ENCODE peak calls at places on chromosomes 4 and X, in six cellular contexts. One of them, this sample, is unnamed.

GRCh38 chrX:72029473-72030411 is 102.0 kb downstream of the RTL5 start:
- DNase-seq in NCI-H1092: no peak
- DNase-seq in stimulated activated CD8-positive, alpha-beta memory T cell treated with anti-CD3 and anti-CD28 coated beads, Interleukin-7, amount 100 ng/mL, for 24 hours: no peak
- DNase-seq in HuH-7: peak
- DNase-seq in HuH-7.5: no peak
- DNase-seq in prostate gland: no peak
- DNase-seq in this sample: peak

GRCh38 chrX:2690856-2691542 is at the start of gene CD99:
- DNase-seq in NCI-H1092: no peak
- DNase-seq in stimulated activated CD8-positive, alpha-beta memory T cell treated with anti-CD3 and anti-CD28 coated beads, Interleukin-7, amount 100 ng/mL, for 24 hours: peak
- DNase-seq in HuH-7: peak
- DNase-seq in HuH-7.5: peak
- DNase-seq in prostate gland: peak
- DNase-seq in this sample: peak

GRCh38 chr4:110132822-110133719 is 65.3 kb downstream of the ELOVL6 start:
- DNase-seq in NCI-H1092: no peak
- DNase-seq in stimulated activated CD8-positive, alpha-beta memory T cell treated with anti-CD3 and anti-CD28 coated beads, Interleukin-7, amount 100 ng/mL, for 24 hours: no peak
- DNase-seq in HuH-7: no peak
- DNase-seq in HuH-7.5: no peak
- DNase-seq in prostate gland: no peak
- DNase-seq in this sample: no peak

GRCh38 chr4:27524224-27524623 is 663.6 kb downstream of the STIM2 start:
- DNase-seq in NCI-H1092: no peak
- DNase-seq in stimulated activated CD8-positive, alpha-beta memory T cell treated with anti-CD3 and anti-CD28 coated beads, Interleukin-7, amount 100 ng/mL, for 24 hours: no peak
- DNase-seq in HuH-7: no peak
- DNase-seq in HuH-7.5: no peak
- DNase-seq in prostate gland: no peak
- DNase-seq in this sample: peak

GRCh38 chrX:10726647-10727046 is 106.3 kb upstream of the MID1 start:
- DNase-seq in NCI-H1092: no peak
- DNase-seq in stimulated activated CD8-positive, alpha-beta memory T cell treated with anti-CD3 and anti-CD28 coated beads, Interleukin-7, amount 100 ng/mL, for 24 hours: no peak
- DNase-seq in HuH-7: no peak
- DNase-seq in HuH-7.5: no peak
- DNase-seq in prostate gland: no peak
- DNase-seq in this sample: peak

GRCh38 chr4:151231915-151232595 is 44.9 kb upstream of the PRSS48 start:
- DNase-seq in NCI-H1092: no peak
- DNase-seq in stimulated activated CD8-positive, alpha-beta memory T cell treated with anti-CD3 and anti-CD28 coated beads, Interleukin-7, amount 100 ng/mL, for 24 hours: no peak
- DNase-seq in HuH-7: no peak
- DNase-seq in HuH-7.5: no peak
- DNase-seq in prostate gland: no peak
- DNase-seq in this sample: peak

GRCh38 chr4:118282692-118283091 is 70.1 kb downstream of the PRSS12 start:
- DNase-seq in NCI-H1092: no peak
- DNase-seq in stimulated activated CD8-positive, alpha-beta memory T cell treated with anti-CD3 and anti-CD28 coated beads, Interleukin-7, amount 100 ng/mL, for 24 hours: no peak
- DNase-seq in HuH-7: no peak
- DNase-seq in HuH-7.5: no peak
- DNase-seq in prostate gland: no peak
- DNase-seq in this sample: peak

GRCh38 chr4:87865960-87866598 is 33.3 kb downstream of the MEPE start:
- DNase-seq in NCI-H1092: no peak
- DNase-seq in stimulated activated CD8-positive, alpha-beta memory T cell treated with anti-CD3 and anti-CD28 coated beads, Interleukin-7, amount 100 ng/mL, for 24 hours: no peak
- DNase-seq in HuH-7: peak
- DNase-seq in HuH-7.5: peak
- DNase-seq in prostate gland: no peak
- DNase-seq in this sample: peak

GRCh38 chr4:37389967-37390580 is 145.5 kb downstream of the NWD2 start:
- DNase-seq in NCI-H1092: peak
- DNase-seq in stimulated activated CD8-positive, alpha-beta memory T cell treated with anti-CD3 and anti-CD28 coated beads, Interleukin-7, amount 100 ng/mL, for 24 hours: no peak
- DNase-seq in HuH-7: peak
- DNase-seq in HuH-7.5: no peak
- DNase-seq in prostate gland: peak
- DNase-seq in this sample: peak

GRCh38 chr4:7781993-7782392 is 157.7 kb downstream of the AFAP1 start:
- DNase-seq in NCI-H1092: no peak
- DNase-seq in stimulated activated CD8-positive, alpha-beta memory T cell treated with anti-CD3 and anti-CD28 coated beads, Interleukin-7, amount 100 ng/mL, for 24 hours: no peak
- DNase-seq in HuH-7: no peak
- DNase-seq in HuH-7.5: no peak
- DNase-seq in prostate gland: no peak
- DNase-seq in this sample: peak

GRCh38 chrX:1242901-1243402 is 25.7 kb upstream of the CSF2RA start:
- DNase-seq in NCI-H1092: no peak
- DNase-seq in stimulated activated CD8-positive, alpha-beta memory T cell treated with anti-CD3 and anti-CD28 coated beads, Interleukin-7, amount 100 ng/mL, for 24 hours: no peak
- DNase-seq in HuH-7: no peak
- DNase-seq in HuH-7.5: no peak
- DNase-seq in prostate gland: no peak
- DNase-seq in this sample: peak

GRCh38 chr4:91268913-91269312 is 1034.9 kb upstream of the GRID2 start:
- DNase-seq in NCI-H1092: no peak
- DNase-seq in stimulated activated CD8-positive, alpha-beta memory T cell treated with anti-CD3 and anti-CD28 coated beads, Interleukin-7, amount 100 ng/mL, for 24 hours: no peak
- DNase-seq in HuH-7: no peak
- DNase-seq in HuH-7.5: no peak
- DNase-seq in prostate gland: no peak
- DNase-seq in this sample: no peak

GRCh38 chrX:102712216-102712966 is at the start of gene GPRASP2:
- DNase-seq in NCI-H1092: peak
- DNase-seq in stimulated activated CD8-positive, alpha-beta memory T cell treated with anti-CD3 and anti-CD28 coated beads, Interleukin-7, amount 100 ng/mL, for 24 hours: no peak
- DNase-seq in HuH-7: peak
- DNase-seq in HuH-7.5: peak
- DNase-seq in prostate gland: peak
- DNase-seq in this sample: peak

GRCh38 chr4:107468812-107469211 is 251.2 kb downstream of the PAPSS1 start:
- DNase-seq in NCI-H1092: no peak
- DNase-seq in stimulated activated CD8-positive, alpha-beta memory T cell treated with anti-CD3 and anti-CD28 coated beads, Interleukin-7, amount 100 ng/mL, for 24 hours: no peak
- DNase-seq in HuH-7: no peak
- DNase-seq in HuH-7.5: no peak
- DNase-seq in prostate gland: no peak
- DNase-seq in this sample: no peak

GRCh38 chr4:113452868-113453620 is 308.5 kb downstream of the CAMK2D start:
- DNase-seq in NCI-H1092: no peak
- DNase-seq in stimulated activated CD8-positive, alpha-beta memory T cell treated with anti-CD3 and anti-CD28 coated beads, Interleukin-7, amount 100 ng/mL, for 24 hours: no peak
- DNase-seq in HuH-7: no peak
- DNase-seq in HuH-7.5: no peak
- DNase-seq in prostate gland: no peak
- DNase-seq in this sample: peak

GRCh38 chr4:111064342-111064993 is 441.6 kb upstream of the PITX2 start:
- DNase-seq in NCI-H1092: no peak
- DNase-seq in stimulated activated CD8-positive, alpha-beta memory T cell treated with anti-CD3 and anti-CD28 coated beads, Interleukin-7, amount 100 ng/mL, for 24 hours: no peak
- DNase-seq in HuH-7: no peak
- DNase-seq in HuH-7.5: no peak
- DNase-seq in prostate gland: no peak
- DNase-seq in this sample: peak

GRCh38 chr4:110705440-110705782 is 82.5 kb upstream of the PITX2 start:
- DNase-seq in NCI-H1092: no peak
- DNase-seq in stimulated activated CD8-positive, alpha-beta memory T cell treated with anti-CD3 and anti-CD28 coated beads, Interleukin-7, amount 100 ng/mL, for 24 hours: no peak
- DNase-seq in HuH-7: no peak
- DNase-seq in HuH-7.5: no peak
- DNase-seq in prostate gland: no peak
- DNase-seq in this sample: no peak

GRCh38 chrX:118536687-118537461 is 41.3 kb downstream of the DOCK11 start:
- DNase-seq in NCI-H1092: no peak
- DNase-seq in stimulated activated CD8-positive, alpha-beta memory T cell treated with anti-CD3 and anti-CD28 coated beads, Interleukin-7, amount 100 ng/mL, for 24 hours: no peak
- DNase-seq in HuH-7: peak
- DNase-seq in HuH-7.5: no peak
- DNase-seq in prostate gland: no peak
- DNase-seq in this sample: peak

GRCh38 chr4:176137626-176138025 is 57.8 kb downstream of the SPATA4 start:
- DNase-seq in NCI-H1092: no peak
- DNase-seq in stimulated activated CD8-positive, alpha-beta memory T cell treated with anti-CD3 and anti-CD28 coated beads, Interleukin-7, amount 100 ng/mL, for 24 hours: no peak
- DNase-seq in HuH-7: no peak
- DNase-seq in HuH-7.5: no peak
- DNase-seq in prostate gland: no peak
- DNase-seq in this sample: peak

GRCh38 chr4:26780524-26780923 is 80.1 kb upstream of the STIM2 start:
- DNase-seq in NCI-H1092: no peak
- DNase-seq in stimulated activated CD8-positive, alpha-beta memory T cell treated with anti-CD3 and anti-CD28 coated beads, Interleukin-7, amount 100 ng/mL, for 24 hours: no peak
- DNase-seq in HuH-7: no peak
- DNase-seq in HuH-7.5: no peak
- DNase-seq in prostate gland: peak
- DNase-seq in this sample: peak